ENCODE peak calls at places on chromosomes 13 and 19, in four cellular contexts. V, P, S and K are unnamed samples.

GRCh38 chr19:35257113-35257461 is 8.3 kb downstream of the LSR start:
- DNase-seq in V (no peak), P (no peak), S (no peak), K (no peak)

GRCh38 chr13:44298314-44298713 is 75.3 kb upstream of the SERP2 start:
- DNase-seq in V (no peak), P (no peak), S (peak), K (no peak)

GRCh38 chr19:49845433-49845832 is 5.5 kb upstream of the PTOV1 start:
- DNase-seq in V (no peak), P (no peak), S (no peak), K (no peak)

GRCh38 chr19:23855676-23856075 is 59.0 kb upstream of the ZNF726 start:
- DNase-seq in V (no peak), P (no peak), S (no peak), K (peak)

GRCh38 chr13:75279834-75280369 is 202.1 kb downstream of the TBC1D4 start:
- DNase-seq in V (no peak), P (no peak), S (no peak), K (no peak)

GRCh38 chr19:11116507-11116906 is 27.2 kb downstream of the LDLR start:
- DNase-seq in V (no peak), P (no peak), S (no peak), K (no peak)

GRCh38 chr13:49086711-49087110 is 111.0 kb downstream of the FNDC3A start:
- DNase-seq in V (no peak), P (no peak), S (peak), K (no peak)

GRCh38 chr19:31448221-31448657 is 99.0 kb upstream of the TSHZ3 start:
- DNase-seq in V (no peak), P (no peak), S (no peak), K (no peak)

GRCh38 chr13:51559916-51560315 is 24.3 kb upstream of the WDFY2 start:
- DNase-seq in V (peak), P (no peak), S (no peak), K (no peak)

GRCh38 chr19:19488875-19489690 is 26.3 kb downstream of the TSSK6 start:
- DNase-seq in V (peak), P (peak), S (peak), K (peak)

GRCh38 chr13:93965587-93965986 is 513.9 kb downstream of the DCT start:
- DNase-seq in V (no peak), P (no peak), S (no peak), K (no peak)

GRCh38 chr19:14113762-14114414 is 3.7 kb downstream of the PRKACA start:
- DNase-seq in V (peak), P (peak), S (no peak), K (no peak)

GRCh38 chr13:39401091-39401647 is 201.8 kb downstream of the LHFPL6 start:
- DNase-seq in V (peak), P (no peak), S (peak), K (no peak)

GRCh38 chr19:41367848-41368301 is 3.9 kb upstream of the B9D2 start:
- DNase-seq in V (peak), P (no peak), S (peak), K (no peak)

GRCh38 chr13:51453308-51453958 is 597 bp upstream of the INTS6 start:
- DNase-seq in V (peak), P (peak), S (no peak), K (peak)

GRCh38 chr19:34481861-34482379 is 362 bp downstream of the WTIP start:
- DNase-seq in V (no peak), P (no peak), S (peak), K (no peak)

GRCh38 chr19:34236035-34236793 is 18.1 kb upstream of the GARRE1 start:
- DNase-seq in V (no peak), P (no peak), S (no peak), K (no peak)

GRCh38 chr13:48273346-48273745 is 30.2 kb upstream of the RB1 start:
- DNase-seq in V (no peak), P (no peak), S (no peak), K (no peak)

GRCh38 chr13:95239293-95239692 is 62.0 kb downstream of the ABCC4 start:
- DNase-seq in V (peak), P (no peak), S (no peak), K (no peak)

GRCh38 chr19:9941236-9941635 is 4.9 kb upstream of the OLFM2 start:
- DNase-seq in V (no peak), P (no peak), S (no peak), K (no peak)

GRCh38 chr13:112711528-112712265 is 21.9 kb downstream of the ATP11A start:
- DNase-seq in V (no peak), P (peak), S (peak), K (peak)

GRCh38 chr13:99357920-99358319 is 50.7 kb upstream of the GPR183 start:
- DNase-seq in V (no peak), P (no peak), S (no peak), K (no peak)

GRCh38 chr13:46403851-46404731 is 17.0 kb upstream of the RUBCNL start:
- DNase-seq in V (peak), P (no peak), S (no peak), K (no peak)

GRCh38 chr19:34556500-34556899 is 74.9 kb downstream of the WTIP start:
- DNase-seq in V (no peak), P (no peak), S (no peak), K (peak)

GRCh38 chr13:81686877-81687276 is 1346.0 kb upstream of the SPRY2 start:
- DNase-seq in V (no peak), P (no peak), S (peak), K (peak)

GRCh38 chr13:35225159-35225558 is 251.3 kb downstream of the MAB21L1 start:
- DNase-seq in V (no peak), P (no peak), S (no peak), K (no peak)

GRCh38 chr13:29369060-29369743 is 226.3 kb downstream of the SLC7A1 start:
- DNase-seq in V (peak), P (no peak), S (peak), K (peak)

GRCh38 chr13:99548448-99548847 is 47.2 kb downstream of the TM9SF2 start:
- DNase-seq in V (peak), P (no peak), S (no peak), K (no peak)

GRCh38 chr19:4557971-4558941 is 1.2 kb downstream of the SEMA6B start:
- DNase-seq in V (no peak), P (no peak), S (no peak), K (no peak)

GRCh38 chr19:28292822-28293500 is 920.0 kb downstream of the UQCRFS1 start:
- DNase-seq in V (no peak), P (no peak), S (no peak), K (no peak)

GRCh38 chr19:44706506-44707236 is 7.7 kb downstream of the CEACAM16 start:
- DNase-seq in V (no peak), P (no peak), S (no peak), K (no peak)

GRCh38 chr13:49954674-49955455 is 18.7 kb upstream of the SPRYD7 start:
- DNase-seq in V (no peak), P (no peak), S (peak), K (no peak)